ENCODE peak calls at places on chromosomes 1 and 21, in four cellular contexts. One of them, this sample, is unnamed.

GRCh38 chr21:39350094-39351006 is 1.5 kb upstream of the HMGN1 start:
- DNase-seq in prostate gland: no peak
- DNase-seq in breast epithelium: no peak
- DNase-seq in AG04450: no peak
- DNase-seq in this sample: no peak

GRCh38 chr1:43531453-43531905 is 796 bp downstream of the PTPRF start:
- DNase-seq in AG04450: no peak
- DNase-seq in breast epithelium: no peak
- DNase-seq in prostate gland: peak; percentile 62
- DNase-seq in this sample: no peak

GRCh38 chr21:36646011-36646410 is 52.9 kb upstream of the SIM2 start:
- DNase-seq in breast epithelium: no peak
- DNase-seq in AG04450: no peak
- DNase-seq in prostate gland: no peak
- DNase-seq in this sample: no peak

GRCh38 chr1:244839656-244840055 is 4.2 kb downstream of the COX20 start:
- DNase-seq in breast epithelium: no peak
- DNase-seq in prostate gland: no peak
- DNase-seq in AG04450: no peak
- DNase-seq in this sample: no peak

GRCh38 chr1:24266398-24266941 is 52.7 kb upstream of the GRHL3 start:
- DNase-seq in prostate gland: no peak
- DNase-seq in AG04450: peak; percentile 20
- DNase-seq in breast epithelium: no peak
- DNase-seq in this sample: no peak

GRCh38 chr21:39003982-39004775 is 179.1 kb downstream of the PSMG1 start:
- DNase-seq in AG04450: no peak
- DNase-seq in prostate gland: no peak
- DNase-seq in breast epithelium: no peak
- DNase-seq in this sample: no peak

GRCh38 chr1:6279721-6280383 is 19.0 kb upstream of the GPR153 start:
- DNase-seq in AG04450: no peak
- DNase-seq in prostate gland: no peak
- DNase-seq in breast epithelium: no peak
- DNase-seq in this sample: no peak

GRCh38 chr1:30871276-30871871 is 37.2 kb downstream of the SDC3 start:
- DNase-seq in prostate gland: no peak
- DNase-seq in breast epithelium: no peak
- DNase-seq in AG04450: no peak
- DNase-seq in this sample: no peak

GRCh38 chr1:31617917-31618746 is 643 bp downstream of the HCRTR1 start:
- DNase-seq in breast epithelium: no peak
- DNase-seq in AG04450: no peak
- DNase-seq in prostate gland: no peak
- DNase-seq in this sample: no peak

GRCh38 chr1:182716740-182717720 is 32.6 kb upstream of the RGS8 start:
- DNase-seq in AG04450: no peak
- DNase-seq in breast epithelium: no peak
- DNase-seq in prostate gland: no peak
- DNase-seq in this sample: no peak

GRCh38 chr1:181548491-181548890 is 65.2 kb downstream of the CACNA1E start:
- DNase-seq in prostate gland: no peak
- DNase-seq in breast epithelium: no peak
- DNase-seq in AG04450: no peak
- DNase-seq in this sample: no peak

DNA sequence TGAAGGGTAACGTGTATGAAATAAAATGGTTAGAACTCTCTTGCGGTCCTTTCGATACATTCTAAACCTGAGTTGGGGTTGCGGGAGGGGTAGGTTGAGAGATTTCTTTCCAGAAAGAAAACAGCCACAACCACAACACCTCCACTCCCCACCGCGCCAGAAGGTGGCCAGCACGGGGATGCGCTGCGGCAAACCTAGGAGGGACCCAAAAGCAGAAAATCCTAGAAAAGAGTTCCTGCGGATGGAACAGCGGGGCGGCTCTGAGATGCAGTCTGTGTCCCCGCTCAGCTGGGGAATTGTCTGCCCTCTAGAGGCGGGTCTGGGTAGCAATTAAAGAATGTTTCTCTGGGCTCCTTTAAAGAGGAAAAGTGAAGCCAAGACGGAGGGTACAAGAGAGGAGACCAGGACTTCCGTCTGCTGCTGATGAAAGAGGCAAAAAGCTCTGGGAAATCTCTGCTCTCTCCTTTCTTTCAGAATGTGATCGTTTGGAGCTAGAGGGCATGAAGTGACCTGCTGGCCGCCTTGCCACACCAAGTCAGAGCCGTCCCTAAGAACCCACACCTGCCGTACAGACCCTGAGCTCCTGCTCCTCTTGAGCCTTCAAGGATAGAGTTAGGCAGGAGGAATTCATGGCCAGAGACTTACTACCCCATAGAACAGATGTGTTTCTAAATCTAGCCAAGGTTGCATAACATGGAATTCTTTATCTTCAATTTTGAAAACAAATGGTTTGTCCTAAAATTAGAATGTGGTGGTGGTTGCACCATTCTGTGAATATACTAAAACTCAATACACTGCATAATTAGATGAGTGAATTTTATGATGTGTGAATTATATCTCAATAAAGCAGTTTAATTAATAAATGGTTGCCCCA is 46.5 kb upstream of the COA6 start:
- DNase-seq in breast epithelium: no peak
- DNase-seq in AG04450: no peak
- DNase-seq in prostate gland: peak; percentile 46
- DNase-seq in this sample: no peak
- H3K4me3 ChIP-seq in breast epithelium: peak overlapping the region; percentile 32
- H3K4me3 ChIP-seq in AG04450: peak overlapping the region; percentile 59
- H3K4me3 ChIP-seq in prostate gland: no peak overlapping the region
- H3K4me3 ChIP-seq in this sample: peak overlapping the region; percentile 44

GRCh38 chr1:228275154-228275434 is 67.2 kb downstream of the OBSCN start:
- DNase-seq in breast epithelium: no peak
- DNase-seq in prostate gland: no peak
- DNase-seq in AG04450: no peak
- DNase-seq in this sample: no peak
- H3K4me3 ChIP-seq in breast epithelium: peak overlapping the region; percentile 55
- H3K4me3 ChIP-seq in prostate gland: peak overlapping the region; percentile 40
- H3K4me3 ChIP-seq in AG04450: peak overlapping the region; percentile 70
- H3K4me3 ChIP-seq in this sample: no peak overlapping the region

GRCh38 chr21:37712204-37712934 is 203.9 kb downstream of the KCNJ6 start:
- DNase-seq in AG04450: peak; percentile 30
- DNase-seq in prostate gland: peak; percentile 47
- DNase-seq in breast epithelium: peak; percentile 57
- DNase-seq in this sample: peak; percentile 21

GRCh38 chr21:37717534-37717933 is 198.7 kb downstream of the KCNJ6 start:
- DNase-seq in breast epithelium: no peak
- DNase-seq in AG04450: no peak
- DNase-seq in prostate gland: no peak
- DNase-seq in this sample: no peak
- H3K4me3 ChIP-seq in breast epithelium: no peak overlapping the region
- H3K4me3 ChIP-seq in AG04450: no peak overlapping the region
- H3K4me3 ChIP-seq in prostate gland: no peak overlapping the region
- H3K4me3 ChIP-seq in this sample: no peak overlapping the region

DNA sequence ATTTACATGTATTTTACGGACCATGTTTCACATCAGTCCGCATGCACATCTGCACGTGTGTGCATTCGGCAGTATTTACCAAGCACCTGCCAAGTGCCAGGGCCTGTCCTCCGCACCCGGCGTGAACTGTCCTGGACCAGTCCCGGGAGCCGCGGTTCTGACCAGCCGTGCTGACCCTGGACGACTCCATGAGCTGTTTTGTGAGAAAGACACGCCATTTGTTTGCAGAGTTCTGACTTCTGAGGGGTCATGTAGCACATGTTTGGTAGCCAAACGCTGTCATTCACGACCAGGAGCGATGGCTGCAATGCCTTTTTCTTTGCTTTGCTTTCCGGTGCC is 3.3 kb upstream of the OLIG2 start:
- DNase-seq in AG04450: no peak
- DNase-seq in prostate gland: no peak
- DNase-seq in breast epithelium: no peak
- DNase-seq in this sample: no peak
- H3K4me3 ChIP-seq in AG04450: no peak overlapping the region
- H3K4me3 ChIP-seq in prostate gland: no peak overlapping the region
- H3K4me3 ChIP-seq in breast epithelium: no peak overlapping the region
- H3K4me3 ChIP-seq in this sample: no peak overlapping the region

GRCh38 chr1:19390901-19391595 is 78.9 kb downstream of the SLC66A1 start:
- DNase-seq in prostate gland: peak; percentile 63
- DNase-seq in AG04450: peak; percentile 64
- DNase-seq in breast epithelium: no peak
- DNase-seq in this sample: no peak
- H3K4me3 ChIP-seq in prostate gland: no peak overlapping the region
- H3K4me3 ChIP-seq in AG04450: peak overlapping the region; percentile 25
- H3K4me3 ChIP-seq in breast epithelium: peak overlapping the region; percentile 8
- H3K4me3 ChIP-seq in this sample: no peak overlapping the region

GRCh38 chr1:177165069-177165439 is 542 bp upstream of the ASTN1 start:
- DNase-seq in prostate gland: no peak
- DNase-seq in breast epithelium: no peak
- DNase-seq in AG04450: no peak
- DNase-seq in this sample: no peak

GRCh38 chr1:177164380-177165068 is at the start of gene ASTN1:
- DNase-seq in prostate gland: no peak
- DNase-seq in AG04450: no peak
- DNase-seq in breast epithelium: no peak
- DNase-seq in this sample: no peak

DNA sequence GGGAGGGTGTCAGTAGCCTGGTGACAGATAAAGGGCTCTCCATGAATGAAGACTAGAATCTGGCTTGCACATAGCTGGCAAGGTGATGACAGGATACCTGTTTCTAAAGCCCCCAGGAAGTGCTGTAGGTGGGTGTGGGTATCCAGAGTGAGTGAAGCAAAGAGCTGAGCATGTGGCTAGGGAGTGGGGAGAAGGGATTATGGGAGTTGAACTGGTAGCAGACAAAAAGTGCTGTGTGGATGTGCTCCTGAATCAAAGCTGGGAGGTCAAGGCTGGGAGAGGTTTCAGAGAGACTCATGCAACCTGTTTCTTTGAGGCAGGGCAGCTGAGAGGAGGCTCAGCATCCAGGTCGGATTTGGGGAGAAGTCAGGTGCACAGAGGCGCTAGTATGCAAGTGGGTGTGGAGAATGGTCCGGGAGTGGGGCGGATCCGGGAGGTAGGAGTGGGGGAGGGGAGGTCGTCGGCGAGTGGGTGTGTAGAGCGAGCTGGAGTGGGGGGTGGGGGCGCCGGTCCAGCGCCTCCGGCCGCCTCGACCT is 600 bp downstream of the ASTN1 start:
- DNase-seq in prostate gland: no peak
- DNase-seq in breast epithelium: no peak
- DNase-seq in AG04450: no peak
- DNase-seq in this sample: no peak
- H3K4me3 ChIP-seq in prostate gland: no peak overlapping the region
- H3K4me3 ChIP-seq in breast epithelium: peak overlapping the region; percentile 17
- H3K4me3 ChIP-seq in AG04450: peak overlapping the region; percentile 50
- H3K4me3 ChIP-seq in this sample: no peak overlapping the region

This sample was measured in LNCaP clone FGC.